ENCODE peak calls at places on chromosome 19, in seven cellular contexts. Q is ovary; I is uterus; N is CD8-positive, alpha-beta T cell; D is CD4-positive, alpha-beta T cell; O is ascending aorta; Z is astrocyte. U is an unnamed sample.

GRCh38 chr19:55464669-55465068 is at the start of gene C19orf85:
- DNase-seq in Q (no peak), I (no peak), N (no peak), D (no peak), O (no peak), Z (no peak), U (no peak)

GRCh38 chr19:49017666-49018351 is 918 bp upstream of the LHB start:
- DNase-seq in Q (peak), I (no peak), N (peak), D (peak), O (peak), Z (peak), U (no peak)

GRCh38 chr19:23304238-23304637 is 54.0 kb upstream of the ZNF724 start:
- DNase-seq in Q (no peak), I (no peak), N (no peak), D (no peak), O (no peak), Z (no peak), U (no peak)

GRCh38 chr19:53157601-53158000 is 1.3 kb downstream of the ZNF347 start:
- DNase-seq in Q (no peak), I (no peak), N (no peak), D (no peak), O (no peak), Z (peak), U (no peak)

GRCh38 chr19:14972676-14973075 is 7.0 kb downstream of the SLC1A6 start:
- DNase-seq in Q (no peak), I (no peak), N (no peak), D (no peak), O (no peak), Z (no peak), U (no peak)

GRCh38 chr19:13583114-13583513 is 76.8 kb upstream of the CACNA1A start:
- DNase-seq in Q (no peak), I (no peak), N (no peak), D (no peak), O (no peak), Z (no peak), U (no peak)

GRCh38 chr19:1279782-1280341 is 4.5 kb downstream of the FAM174C start:
- DNase-seq in Q (peak), I (peak), N (peak), D (peak), O (peak), Z (peak), U (peak)

GRCh38 chr19:40147338-40147692 is 43.9 kb upstream of the MAP3K10 start:
- DNase-seq in Q (no peak), I (no peak), N (no peak), D (no peak), O (no peak), Z (no peak), U (no peak)

GRCh38 chr19:10206226-10206873 is 11.6 kb upstream of the DNMT1 start:
- DNase-seq in Q (no peak), I (no peak), N (no peak), D (no peak), O (no peak), Z (peak), U (no peak)

GRCh38 chr19:43719918-43720317 is 4.0 kb downstream of the IRGC start:
- DNase-seq in Q (no peak), I (no peak), N (no peak), D (no peak), O (no peak), Z (no peak), U (no peak)

GRCh38 chr19:36032251-36033104 is at the start of gene CLIP3:
- DNase-seq in Q (peak), I (peak), N (no peak), D (peak), O (peak), Z (peak), U (no peak)

GRCh38 chr19:45632468-45633196 is 6.6 kb downstream of the EML2 start:
- DNase-seq in Q (peak), I (peak), N (no peak), D (peak), O (peak), Z (peak), U (peak)

GRCh38 chr19:44587863-44588752 is 25.3 kb upstream of the IGSF23 start:
- DNase-seq in Q (no peak), I (no peak), N (no peak), D (no peak), O (no peak), Z (peak), U (peak)

GRCh38 chr19:3224346-3225325 is at the start of gene CELF5:
- DNase-seq in Q (peak), I (no peak), N (peak), D (peak), O (no peak), Z (no peak), U (peak)

GRCh38 chr19:51722492-51722891 is 1.3 kb downstream of the HAS1 start:
- DNase-seq in Q (no peak), I (no peak), N (no peak), D (no peak), O (no peak), Z (no peak), U (no peak)

GRCh38 chr19:51726049-51726448 is 2.3 kb upstream of the HAS1 start:
- DNase-seq in Q (peak), I (no peak), N (no peak), D (no peak), O (peak), Z (peak), U (peak)

GRCh38 chr19:51719251-51719901 is 4.4 kb downstream of the HAS1 start:
- DNase-seq in Q (peak), I (no peak), N (no peak), D (no peak), O (no peak), Z (no peak), U (no peak)

GRCh38 chr19:51724543-51724942 is 752 bp upstream of the HAS1 start:
- DNase-seq in Q (peak), I (no peak), N (no peak), D (no peak), O (no peak), Z (no peak), U (no peak)

GRCh38 chr19:51721905-51722304 is 1.9 kb downstream of the HAS1 start:
- DNase-seq in Q (no peak), I (no peak), N (no peak), D (no peak), O (no peak), Z (no peak), U (no peak)
- TF ChIP-seq CTCF in Q (no peak), I (no peak), N (no peak), D (no peak), O (no peak), Z (no peak), U (no peak)

GRCh38 chr19:46978470-46978869 is 41.2 kb upstream of the NPAS1 start:
- DNase-seq in Q (no peak), I (no peak), N (no peak), D (no peak), O (no peak), Z (no peak), U (no peak)
- H3K27ac ChIP-seq in Q (no peak), I (no peak), N (no peak), D (no peak), O (peak), Z (no peak), U (peak)

GRCh38 chr19:19279062-19279612 is 6.0 kb upstream of the TM6SF2 start:
- DNase-seq in Q (no peak), I (no peak), N (no peak), D (no peak), O (no peak), Z (no peak), U (no peak)

GRCh38 chr19:19279853-19280252 is 6.8 kb upstream of the TM6SF2 start:
- DNase-seq in Q (no peak), I (no peak), N (no peak), D (no peak), O (no peak), Z (no peak), U (no peak)

GRCh38 chr19:19276851-19277250 is 3.8 kb upstream of the TM6SF2 start:
- DNase-seq in Q (no peak), I (no peak), N (no peak), D (no peak), O (no peak), Z (no peak), U (no peak)

GRCh38 chr19:19278315-19278714 is 5.2 kb upstream of the TM6SF2 start:
- DNase-seq in Q (no peak), I (no peak), N (no peak), D (no peak), O (no peak), Z (no peak), U (no peak)

GRCh38 chr19:19280561-19280960 is 7.5 kb upstream of the TM6SF2 start:
- DNase-seq in Q (no peak), I (no peak), N (no peak), D (no peak), O (no peak), Z (no peak), U (no peak)
- TF ChIP-seq CTCF in Q (no peak), I (no peak), N (no peak), D (no peak), O (no peak), Z (no peak), U (no peak)

GRCh38 chr19:18058208-18059009 is 28.3 kb downstream of the IL12RB1 start:
- DNase-seq in Q (peak), I (peak), N (peak), D (peak), O (peak), Z (peak), U (peak)

GRCh38 chr19:18060472-18060871 is 26.3 kb downstream of the IL12RB1 start:
- DNase-seq in Q (no peak), I (no peak), N (no peak), D (no peak), O (no peak), Z (no peak), U (no peak)

GRCh38 chr19:18062043-18062442 is 24.7 kb downstream of the IL12RB1 start:
- DNase-seq in Q (no peak), I (no peak), N (no peak), D (no peak), O (no peak), Z (no peak), U (no peak)

GRCh38 chr19:18059297-18059696 is 27.4 kb downstream of the IL12RB1 start:
- DNase-seq in Q (no peak), I (no peak), N (no peak), D (no peak), O (no peak), Z (no peak), U (no peak)

GRCh38 chr19:18059902-18060301 is 26.8 kb downstream of the IL12RB1 start:
- DNase-seq in Q (no peak), I (no peak), N (no peak), D (no peak), O (no peak), Z (no peak), U (no peak)
- H3K27ac ChIP-seq in Q (no peak), I (no peak), N (no peak), D (no peak), O (no peak), Z (no peak), U (no peak)

GRCh38 chr19:42249149-42249750 is 5.7 kb downstream of the ERF start:
- DNase-seq in Q (peak), I (peak), N (no peak), D (no peak), O (no peak), Z (no peak), U (no peak)
- TF ChIP-seq CTCF in Q (no peak), I (no peak), N (no peak), D (no peak), O (no peak), Z (no peak), U (no peak)

GRCh38 chr19:5106361-5106760 is 137.4 kb downstream of the KDM4B start:
- DNase-seq in Q (no peak), I (no peak), N (no peak), D (no peak), O (no peak), Z (no peak), U (no peak)

GRCh38 chr19:5106971-5107370 is 138.1 kb downstream of the KDM4B start:
- DNase-seq in Q (no peak), I (no peak), N (no peak), D (no peak), O (no peak), Z (no peak), U (no peak)

GRCh38 chr19:5103061-5103701 is 134.3 kb downstream of the KDM4B start:
- DNase-seq in Q (no peak), I (peak), N (no peak), D (no peak), O (peak), Z (peak), U (no peak)

GRCh38 chr19:5103812-5104410 is 135.0 kb downstream of the KDM4B start:
- DNase-seq in Q (no peak), I (no peak), N (no peak), D (no peak), O (no peak), Z (no peak), U (no peak)

DNA sequence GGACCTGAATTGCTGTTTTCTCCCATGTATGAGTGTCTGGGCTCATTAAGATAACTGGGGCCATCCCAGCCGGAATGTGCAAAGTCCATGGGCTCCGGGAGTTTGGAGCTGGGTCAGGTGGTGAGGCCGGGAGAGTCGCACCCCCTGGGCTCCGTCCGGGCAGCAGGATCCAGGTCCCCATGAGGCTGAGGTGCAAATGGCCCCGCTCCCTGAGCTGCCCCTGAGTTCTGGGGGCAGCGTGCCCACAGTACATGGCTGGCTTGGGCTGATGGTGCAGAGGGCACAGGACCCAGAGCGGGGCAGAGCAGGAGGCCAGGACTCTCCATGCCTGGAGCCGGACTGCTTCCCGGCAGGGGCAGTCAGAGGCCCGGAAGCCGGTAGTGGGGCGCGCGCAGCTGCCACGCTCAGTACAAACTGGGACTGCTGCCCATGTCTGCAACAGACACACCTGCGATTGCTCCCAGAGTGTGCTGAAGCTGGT is 136.0 kb downstream of the KDM4B start:
- DNase-seq in Q (no peak), I (no peak), N (no peak), D (no peak), O (no peak), Z (no peak), U (no peak)
- H3K27ac ChIP-seq in Q (no peak), I (no peak), N (no peak), D (no peak), O (peak), Z (no peak), U (no peak)